ENCODE peak calls at places on chromosomes 7 and 10, in four cellular contexts. One of them, this sample, is unnamed.
A peak's percentile ranks its signal among the peaks of the same experiment; 100 is the strongest.

GRCh38 chr10:116836087-116836486 is 13.2 kb upstream of the ENO4 start:
- DNase-seq in trophoblast cell: no peak
- DNase-seq in adrenal gland: no peak
- DNase-seq in HCT116: no peak
- DNase-seq in this sample: no peak

GRCh38 chr10:110516815-110517492 is 19.2 kb downstream of the DUSP5 start:
- DNase-seq in adrenal gland: no peak
- DNase-seq in trophoblast cell: no peak
- DNase-seq in HCT116: no peak
- DNase-seq in this sample: no peak

GRCh38 chr10:18082381-18082780 is 57.8 kb upstream of the CACNB2 start:
- DNase-seq in trophoblast cell: no peak
- DNase-seq in adrenal gland: no peak
- DNase-seq in HCT116: no peak
- DNase-seq in this sample: no peak

GRCh38 chr10:11141571-11142091 is 124.0 kb downstream of the CELF2 start:
- DNase-seq in HCT116: no peak
- DNase-seq in trophoblast cell: no peak
- DNase-seq in adrenal gland: no peak
- DNase-seq in this sample: no peak

GRCh38 chr7:22726849-22727792 is at the start of gene IL6:
- DNase-seq in trophoblast cell: peak; percentile 41
- DNase-seq in HCT116: no peak
- DNase-seq in adrenal gland: peak; percentile 59
- DNase-seq in this sample: no peak

GRCh38 chr7:151891182-151891581 is 14.3 kb upstream of the PRKAG2 start:
- DNase-seq in trophoblast cell: no peak
- DNase-seq in HCT116: no peak
- DNase-seq in adrenal gland: no peak
- DNase-seq in this sample: no peak

GRCh38 chr10:48453451-48454301 is 147.2 kb downstream of the MAPK8 start:
- DNase-seq in adrenal gland: no peak
- DNase-seq in trophoblast cell: no peak
- DNase-seq in HCT116: no peak
- DNase-seq in this sample: no peak

GRCh38 chr7:1676550-1677071 is 6.5 kb downstream of the ELFN1 start:
- DNase-seq in trophoblast cell: no peak
- DNase-seq in adrenal gland: no peak
- DNase-seq in HCT116: no peak
- DNase-seq in this sample: no peak

GRCh38 chr7:98617051-98617959 is at the start of gene NPTX2:
- DNase-seq in adrenal gland: peak; percentile 83
- DNase-seq in HCT116: no peak
- DNase-seq in trophoblast cell: no peak
- DNase-seq in this sample: no peak

GRCh38 chr10:121736315-121737002 is 138.2 kb upstream of the FGFR2 start:
- DNase-seq in trophoblast cell: no peak
- DNase-seq in adrenal gland: no peak
- DNase-seq in HCT116: no peak
- DNase-seq in this sample: no peak

GRCh38 chr10:91514025-91514424 is 103.9 kb downstream of the HECTD2 start:
- DNase-seq in HCT116: no peak
- DNase-seq in trophoblast cell: no peak
- DNase-seq in adrenal gland: no peak
- DNase-seq in this sample: no peak

GRCh38 chr10:79356104-79356503 is 8.8 kb downstream of the PPIF start:
- DNase-seq in adrenal gland: no peak
- DNase-seq in trophoblast cell: peak; percentile 16
- DNase-seq in HCT116: no peak
- DNase-seq in this sample: no peak

GRCh38 chr10:90919683-90920574 is 958 bp downstream of the ANKRD1 start:
- DNase-seq in adrenal gland: no peak
- DNase-seq in trophoblast cell: no peak
- DNase-seq in HCT116: no peak
- DNase-seq in this sample: no peak

GRCh38 chr10:100338434-100339036 is 8.5 kb upstream of the SCD start:
- DNase-seq in adrenal gland: peak; percentile 85
- DNase-seq in trophoblast cell: peak; percentile 65
- DNase-seq in HCT116: peak; percentile 56
- DNase-seq in this sample: no peak

GRCh38 chr7:149780056-149780455 is 6.7 kb upstream of the ZNF467 start:
- DNase-seq in HCT116: no peak
- DNase-seq in trophoblast cell: no peak
- DNase-seq in adrenal gland: no peak
- DNase-seq in this sample: no peak

GRCh38 chr10:84607523-84607922 is 279.1 kb downstream of the CCSER2 start:
- DNase-seq in HCT116: no peak
- DNase-seq in trophoblast cell: no peak
- DNase-seq in adrenal gland: no peak
- DNase-seq in this sample: no peak

GRCh38 chr10:113765910-113766309 is 14.4 kb downstream of the PLEKHS1 start:
- DNase-seq in HCT116: no peak
- DNase-seq in adrenal gland: no peak
- DNase-seq in trophoblast cell: no peak
- DNase-seq in this sample: no peak

GRCh38 chr10:44684641-44685040 is 226.5 kb upstream of the TMEM72 start:
- DNase-seq in trophoblast cell: no peak
- DNase-seq in adrenal gland: no peak
- DNase-seq in HCT116: no peak
- DNase-seq in this sample: no peak

GRCh38 chr10:15439381-15439837 is 68.3 kb upstream of the FAM171A1 start:
- DNase-seq in adrenal gland: peak; percentile 31
- DNase-seq in trophoblast cell: no peak
- DNase-seq in HCT116: no peak
- DNase-seq in this sample: peak; percentile 13

GRCh38 chr7:95804090-95804489 is 31.7 kb downstream of the DYNC1I1 start:
- DNase-seq in HCT116: no peak
- DNase-seq in trophoblast cell: no peak
- DNase-seq in adrenal gland: no peak
- DNase-seq in this sample: no peak

GRCh38 chr7:142383826-142384507 is 126.1 kb upstream of the PRSS58 start:
- DNase-seq in trophoblast cell: no peak
- DNase-seq in HCT116: no peak
- DNase-seq in adrenal gland: no peak
- DNase-seq in this sample: no peak

GRCh38 chr7:69615696-69616095 is 17.4 kb downstream of the AUTS2 start:
- DNase-seq in HCT116: no peak
- DNase-seq in trophoblast cell: no peak
- DNase-seq in adrenal gland: no peak
- DNase-seq in this sample: no peak

GRCh38 chr7:26156454-26157365 is 4.7 kb downstream of the NFE2L3 start:
- DNase-seq in adrenal gland: no peak
- DNase-seq in trophoblast cell: peak; percentile 83
- DNase-seq in HCT116: peak; percentile 28
- DNase-seq in this sample: no peak

GRCh38 chr10:69005704-69006103 is 17.1 kb downstream of the KIFBP start:
- DNase-seq in HCT116: no peak
- DNase-seq in trophoblast cell: no peak
- DNase-seq in adrenal gland: no peak
- DNase-seq in this sample: no peak

GRCh38 chr7:130943336-130943901 is 209.4 kb upstream of the KLF14 start:
- DNase-seq in adrenal gland: no peak
- DNase-seq in trophoblast cell: peak; percentile 37
- DNase-seq in HCT116: no peak
- DNase-seq in this sample: no peak

GRCh38 chr10:85362401-85362800 is 1004.2 kb downstream of the GRID1 start:
- DNase-seq in adrenal gland: peak; percentile 26
- DNase-seq in trophoblast cell: no peak
- DNase-seq in HCT116: no peak
- DNase-seq in this sample: no peak

GRCh38 chr10:43938810-43939209 is 290.1 kb upstream of the ZNF32 start:
- DNase-seq in adrenal gland: no peak
- DNase-seq in HCT116: no peak
- DNase-seq in trophoblast cell: no peak
- DNase-seq in this sample: no peak

DNA sequence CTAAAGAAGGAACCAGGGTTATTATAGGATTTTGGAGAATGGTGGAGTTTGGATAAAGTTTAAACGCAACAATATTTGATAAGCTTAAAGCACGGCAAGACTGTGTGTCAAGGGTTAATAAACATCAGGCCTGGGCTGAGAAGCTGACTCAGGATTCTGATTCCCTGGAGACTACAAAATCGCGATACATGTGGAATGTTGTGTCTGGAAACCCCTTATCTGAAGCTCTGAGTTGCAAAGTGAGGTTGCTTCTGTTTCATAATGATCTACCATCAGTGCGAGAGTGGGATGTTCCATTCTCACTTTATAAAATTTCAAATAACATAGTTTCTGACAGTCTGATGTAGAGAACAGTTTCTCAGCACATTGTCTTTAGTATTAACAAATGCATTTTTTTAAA is 7.8 kb downstream of the C1GALT1 start:
- DNase-seq in HCT116: no peak
- DNase-seq in trophoblast cell: no peak
- DNase-seq in adrenal gland: no peak
- DNase-seq in this sample: no peak
- H3K4me3 ChIP-seq in HCT116: no peak overlapping the region
- H3K4me3 ChIP-seq in trophoblast cell: no peak overlapping the region
- H3K4me3 ChIP-seq in adrenal gland: no peak overlapping the region
- H3K4me3 ChIP-seq in this sample: no peak overlapping the region

GRCh38 chr7:101891936-101892640 is 74.7 kb downstream of the CUX1 start:
- DNase-seq in trophoblast cell: no peak
- DNase-seq in HCT116: no peak
- DNase-seq in adrenal gland: no peak
- DNase-seq in this sample: no peak

GRCh38 chr7:101891124-101891523 is 73.7 kb downstream of the CUX1 start:
- DNase-seq in HCT116: no peak
- DNase-seq in adrenal gland: no peak
- DNase-seq in trophoblast cell: no peak
- DNase-seq in this sample: no peak

GRCh38 chr7:101890666-101891065 is 73.2 kb downstream of the CUX1 start:
- DNase-seq in HCT116: no peak
- DNase-seq in adrenal gland: no peak
- DNase-seq in trophoblast cell: no peak
- DNase-seq in this sample: no peak

GRCh38 chr7:101896312-101896711 is 78.9 kb downstream of the CUX1 start:
- DNase-seq in HCT116: no peak
- DNase-seq in trophoblast cell: no peak
- DNase-seq in adrenal gland: no peak
- DNase-seq in this sample: no peak

DNA sequence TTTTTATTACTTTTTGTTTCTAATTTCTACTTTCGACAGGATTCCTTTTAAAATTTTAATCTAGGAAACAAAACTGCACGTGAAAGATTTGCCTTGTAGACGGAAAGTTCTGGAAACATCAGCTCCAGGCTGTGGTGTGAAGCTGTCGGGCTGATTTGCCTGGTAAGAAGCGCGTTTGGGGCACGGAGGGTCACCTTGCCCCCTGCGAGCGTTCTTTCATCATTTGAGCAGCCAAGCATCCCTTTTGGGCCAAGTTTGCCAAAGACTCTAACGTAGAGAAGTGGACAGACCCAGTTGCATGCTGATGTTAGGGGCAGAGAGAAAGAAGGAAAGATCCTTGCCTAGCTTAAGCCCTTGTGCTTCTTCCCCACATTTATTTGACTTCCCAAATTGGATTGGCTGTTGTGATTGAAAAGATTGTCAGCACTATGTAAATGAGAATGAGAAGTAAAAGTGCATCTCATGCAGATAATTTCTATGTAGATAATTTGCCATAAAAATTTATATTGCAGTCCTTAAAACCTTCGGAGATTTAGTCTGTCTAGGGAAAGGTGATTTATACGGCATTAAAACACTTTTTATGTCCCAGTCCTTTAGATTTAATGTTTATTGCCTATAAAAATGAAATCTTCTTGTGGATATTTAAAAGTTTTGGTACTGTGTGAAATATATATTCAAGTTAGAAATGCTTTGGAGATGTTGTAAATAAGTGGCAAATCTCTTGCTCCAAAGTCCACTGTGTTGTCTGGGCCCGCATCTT is 76.1 kb downstream of the CUX1 start:
- DNase-seq in trophoblast cell: no peak
- DNase-seq in HCT116: no peak
- DNase-seq in adrenal gland: no peak
- DNase-seq in this sample: no peak
- H3K4me3 ChIP-seq in trophoblast cell: no peak overlapping the region
- H3K4me3 ChIP-seq in HCT116: no peak overlapping the region
- H3K4me3 ChIP-seq in adrenal gland: no peak overlapping the region
- H3K4me3 ChIP-seq in this sample: no peak overlapping the region

DNA sequence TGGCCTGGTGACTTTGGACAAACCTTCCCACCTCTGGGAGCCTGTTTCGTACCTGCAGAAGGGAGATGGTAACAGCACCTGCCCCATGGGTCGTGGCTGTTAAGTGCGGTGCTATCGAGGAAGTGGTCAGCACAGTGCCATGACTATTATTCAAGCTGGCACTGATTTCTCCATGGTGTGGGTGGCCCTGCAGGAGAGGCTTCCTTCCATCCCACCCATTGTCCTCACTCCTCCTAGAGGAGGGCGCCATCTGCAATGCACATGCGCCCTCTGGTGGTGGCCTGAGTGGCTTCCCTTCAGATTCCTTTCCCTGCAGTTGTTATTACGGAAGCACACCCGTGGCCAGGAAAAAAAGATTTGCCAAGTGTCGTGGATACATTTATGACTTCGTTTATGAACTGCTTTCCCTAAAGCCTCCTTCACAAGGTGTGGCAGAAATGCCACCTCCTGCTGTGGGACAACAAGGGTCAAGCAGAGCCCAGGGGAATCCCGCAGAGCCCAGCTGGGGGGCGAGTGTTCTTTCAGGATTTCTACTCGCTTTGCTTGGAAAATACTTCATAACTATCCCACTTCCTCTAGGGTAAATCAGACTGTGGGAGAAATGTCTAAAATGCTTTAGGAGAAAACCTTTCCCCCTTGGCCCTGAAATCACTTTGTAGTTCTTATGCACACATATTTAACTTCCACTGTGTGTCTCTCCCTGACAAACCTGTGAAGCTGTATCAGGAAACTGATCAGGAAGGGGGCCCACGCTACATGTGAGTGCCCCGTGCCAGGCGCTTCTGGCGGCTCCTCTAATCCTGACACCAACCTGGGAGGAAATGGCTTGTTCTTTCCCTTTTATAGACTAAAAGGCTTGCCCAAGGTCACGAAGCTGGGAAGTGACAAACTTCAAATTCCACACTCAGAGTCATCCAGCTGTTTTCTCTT is 98.0 kb upstream of the ANLN start:
- DNase-seq in adrenal gland: peak; percentile 86
- DNase-seq in trophoblast cell: peak; percentile 72
- DNase-seq in HCT116: peak; percentile 59
- DNase-seq in this sample: no peak
- H3K4me3 ChIP-seq in adrenal gland: peak overlapping the region; percentile 11
- H3K4me3 ChIP-seq in trophoblast cell: no peak overlapping the region
- H3K4me3 ChIP-seq in HCT116: peak overlapping the region; percentile 29
- H3K4me3 ChIP-seq in this sample: no peak overlapping the region

DNA sequence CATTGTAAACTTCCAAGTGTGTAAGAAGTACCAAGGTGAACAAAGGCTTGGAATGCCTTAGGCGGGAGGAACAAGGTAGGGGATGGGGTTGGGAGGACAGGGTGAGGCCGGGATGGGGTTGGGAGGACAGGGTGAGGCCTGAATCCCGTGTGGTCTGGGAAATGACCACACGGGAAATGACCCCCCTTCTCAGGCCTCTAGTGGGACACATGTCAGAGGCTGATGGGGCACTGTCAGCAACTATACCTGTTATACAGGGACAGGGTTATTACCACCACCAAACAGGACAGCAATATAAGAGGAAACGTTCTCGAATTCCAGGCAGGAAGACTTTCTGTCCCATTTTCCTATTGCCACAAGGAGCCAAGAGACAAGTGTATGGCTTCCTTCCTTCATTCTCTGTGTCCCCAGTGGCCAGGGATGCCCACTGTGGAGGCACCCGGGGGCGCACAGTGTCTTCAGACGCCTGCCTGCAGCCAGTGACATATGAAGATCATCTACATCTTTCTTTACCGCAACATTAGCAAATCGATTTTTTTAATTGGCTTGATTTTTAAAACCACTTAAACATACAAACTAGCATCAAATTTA is 1.3 kb downstream of the MKI67 start:
- DNase-seq in trophoblast cell: no peak
- DNase-seq in adrenal gland: no peak
- DNase-seq in HCT116: no peak
- DNase-seq in this sample: no peak
- H3K4me3 ChIP-seq in trophoblast cell: peak overlapping the region; percentile 50
- H3K4me3 ChIP-seq in adrenal gland: no peak overlapping the region
- H3K4me3 ChIP-seq in HCT116: peak overlapping the region; percentile 89
- H3K4me3 ChIP-seq in this sample: peak overlapping the region; percentile 61